ENCODE peak calls at places on chromosomes 7 and 10, in five cellular contexts. One of them, this sample, is unnamed.
A peak's percentile ranks its signal among the peaks of the same experiment; 100 is the strongest.

GRCh38 chr10:70672993-70673928 is 955 bp downstream of the ADAMTS14 start:
- DNase-seq in NCI-H510A treated with DMSO at 0.1 percent for 48 hours: no peak
- DNase-seq in HFFc6: peak; percentile 29
- DNase-seq in ACHN: peak; percentile 49
- DNase-seq in CD14-positive monocyte: no peak
- DNase-seq in this sample: no peak

GRCh38 chr7:132933076-132933466 is 148.8 kb downstream of the CHCHD3 start:
- DNase-seq in NCI-H510A treated with DMSO at 0.1 percent for 48 hours: no peak
- DNase-seq in HFFc6: peak; percentile 57
- DNase-seq in ACHN: no peak
- DNase-seq in CD14-positive monocyte: no peak
- DNase-seq in this sample: no peak

GRCh38 chr7:48246073-48246472 is 74.8 kb downstream of the ABCA13 start:
- DNase-seq in NCI-H510A treated with DMSO at 0.1 percent for 48 hours: no peak
- DNase-seq in HFFc6: no peak
- DNase-seq in ACHN: no peak
- DNase-seq in CD14-positive monocyte: no peak
- DNase-seq in this sample: no peak

GRCh38 chr7:116434820-116435341 is 64.7 kb upstream of the CAV2 start:
- DNase-seq in NCI-H510A treated with DMSO at 0.1 percent for 48 hours: no peak
- DNase-seq in HFFc6: peak; percentile 86
- DNase-seq in ACHN: no peak
- DNase-seq in CD14-positive monocyte: no peak
- DNase-seq in this sample: no peak

GRCh38 chr10:129509835-129510234 is 42.8 kb downstream of the MGMT start:
- DNase-seq in NCI-H510A treated with DMSO at 0.1 percent for 48 hours: no peak
- DNase-seq in HFFc6: no peak
- DNase-seq in ACHN: no peak
- DNase-seq in CD14-positive monocyte: no peak
- DNase-seq in this sample: no peak

GRCh38 chr10:17428616-17429097 is 25.7 kb downstream of the ST8SIA6 start:
- DNase-seq in NCI-H510A treated with DMSO at 0.1 percent for 48 hours: no peak
- DNase-seq in HFFc6: no peak
- DNase-seq in ACHN: no peak
- DNase-seq in CD14-positive monocyte: no peak
- DNase-seq in this sample: no peak

GRCh38 chr10:122241836-122242235 is 29.3 kb upstream of the BTBD16 start:
- DNase-seq in NCI-H510A treated with DMSO at 0.1 percent for 48 hours: no peak
- DNase-seq in HFFc6: no peak
- DNase-seq in ACHN: no peak
- DNase-seq in CD14-positive monocyte: no peak
- DNase-seq in this sample: no peak

GRCh38 chr7:17991866-17992648 is 35.6 kb downstream of the PRPS1L1 start:
- DNase-seq in NCI-H510A treated with DMSO at 0.1 percent for 48 hours: no peak
- DNase-seq in HFFc6: no peak
- DNase-seq in ACHN: no peak
- DNase-seq in CD14-positive monocyte: no peak
- DNase-seq in this sample: no peak

GRCh38 chr10:102645388-102645740 is 1.1 kb downstream of the TRIM8 start:
- DNase-seq in NCI-H510A treated with DMSO at 0.1 percent for 48 hours: peak; percentile 66
- DNase-seq in HFFc6: peak; percentile 74
- DNase-seq in ACHN: peak; percentile 71
- DNase-seq in CD14-positive monocyte: peak; percentile 88
- DNase-seq in this sample: peak; percentile 19

GRCh38 chr7:27899601-27900000 is 159.6 kb downstream of the TAX1BP1 start:
- DNase-seq in NCI-H510A treated with DMSO at 0.1 percent for 48 hours: no peak
- DNase-seq in HFFc6: no peak
- DNase-seq in ACHN: no peak
- DNase-seq in CD14-positive monocyte: no peak
- DNase-seq in this sample: no peak

GRCh38 chr10:60964257-60965235 is 20.6 kb upstream of the RHOBTB1 start:
- DNase-seq in NCI-H510A treated with DMSO at 0.1 percent for 48 hours: peak; percentile 19
- DNase-seq in HFFc6: peak; percentile 85
- DNase-seq in ACHN: peak; percentile 83
- DNase-seq in CD14-positive monocyte: no peak
- DNase-seq in this sample: peak; percentile 51

GRCh38 chr7:83359108-83359507 is 196.4 kb upstream of the PCLO start:
- DNase-seq in NCI-H510A treated with DMSO at 0.1 percent for 48 hours: no peak
- DNase-seq in HFFc6: no peak
- DNase-seq in ACHN: no peak
- DNase-seq in CD14-positive monocyte: no peak
- DNase-seq in this sample: no peak

GRCh38 chr10:21521910-21522533 is 3.5 kb downstream of the SKIDA1 start:
- DNase-seq in NCI-H510A treated with DMSO at 0.1 percent for 48 hours: no peak
- DNase-seq in HFFc6: no peak
- DNase-seq in ACHN: no peak
- DNase-seq in CD14-positive monocyte: no peak
- DNase-seq in this sample: peak; percentile 58

GRCh38 chr7:99679400-99680191 is at the start of gene CYP3A5:
- DNase-seq in NCI-H510A treated with DMSO at 0.1 percent for 48 hours: no peak
- DNase-seq in HFFc6: peak; percentile 45
- DNase-seq in ACHN: peak; percentile 81
- DNase-seq in CD14-positive monocyte: no peak
- DNase-seq in this sample: no peak